ENCODE peak calls at places on chromosomes 6 and 20, in seven cellular contexts. B, T, L, Y, R, Q and X are unnamed samples.

GRCh38 chr6:156948807-156949206 is 171.6 kb downstream of the ARID1B start:
- DNase-seq in B (no peak), T (no peak), L (peak; percentile 87), Y (no peak), R (no peak), Q (no peak), X (no peak)

GRCh38 chr6:157832250-157832967 is 9.4 kb downstream of the SNX9 start:
- DNase-seq in B (no peak), T (no peak), L (peak; percentile 36), Y (no peak), R (no peak), Q (no peak), X (no peak)

GRCh38 chr6:33872761-33873160 is 69.0 kb upstream of the MLN start:
- DNase-seq in B (no peak), T (no peak), L (no peak), Y (no peak), R (no peak), Q (no peak), X (no peak)

GRCh38 chr6:13013681-13014550 is 297.3 kb downstream of the PHACTR1 start:
- DNase-seq in B (no peak), T (no peak), L (peak; percentile 5), Y (no peak), R (no peak), Q (peak; percentile 8), X (peak; percentile 50)

GRCh38 chr6:168971549-168971948 is 282.1 kb downstream of the THBS2 start:
- DNase-seq in B (no peak), T (no peak), L (no peak), Y (no peak), R (no peak), Q (no peak), X (no peak)

GRCh38 chr20:63058696-63059335 is 52.1 kb upstream of the BHLHE23 start:
- DNase-seq in B (peak; percentile 54), T (no peak), L (no peak), Y (no peak), R (no peak), Q (no peak), X (no peak)

GRCh38 chr6:42165016-42165415 is 8.1 kb upstream of the GUCA1A start:
- DNase-seq in B (no peak), T (no peak), L (no peak), Y (no peak), R (no peak), Q (no peak), X (no peak)

GRCh38 chr6:77462359-77463307 is 658 bp downstream of the HTR1B start:
- DNase-seq in B (peak; percentile 77), T (peak; percentile 7), L (peak; percentile 51), Y (no peak), R (no peak), Q (peak; percentile 43), X (no peak)

GRCh38 chr20:58692579-58693225 is at the start of gene NPEPL1:
- DNase-seq in B (peak; percentile 77), T (peak; percentile 84), L (peak; percentile 53), Y (no peak), R (peak; percentile 61), Q (peak; percentile 85), X (peak; percentile 97)

GRCh38 chr20:35463455-35464300 is 8.3 kb downstream of the CEP250 start:
- DNase-seq in B (no peak), T (peak; percentile 75), L (peak; percentile 73), Y (no peak), R (peak; percentile 68), Q (peak; percentile 67), X (peak; percentile 67)

GRCh38 chr6:159311618-159312017 is 142.4 kb downstream of the FNDC1 start:
- DNase-seq in B (no peak), T (peak; percentile 14), L (no peak), Y (no peak), R (no peak), Q (no peak), X (no peak)

GRCh38 chr6:109236140-109237081 is 141.1 kb downstream of the CEP57L1 start:
- DNase-seq in B (no peak), T (peak; percentile 41), L (no peak), Y (no peak), R (peak; percentile 47), Q (peak; percentile 10), X (peak; percentile 23)

GRCh38 chr6:14192186-14192788 is 74.7 kb downstream of the CD83 start:
- DNase-seq in B (no peak), T (no peak), L (no peak), Y (no peak), R (no peak), Q (no peak), X (no peak)

GRCh38 chr6:158220786-158221442 is 52.8 kb downstream of the GTF2H5 start:
- DNase-seq in B (peak; percentile 84), T (peak; percentile 88), L (peak; percentile 81), Y (peak; percentile 3), R (peak; percentile 82), Q (peak; percentile 81), X (peak; percentile 83)

GRCh38 chr20:17611540-17612286 is 41.8 kb downstream of the DSTN start:
- DNase-seq in B (no peak), T (no peak), L (no peak), Y (no peak), R (peak; percentile 58), Q (no peak), X (peak; percentile 33)

GRCh38 chr6:157790548-157791160 is 32.4 kb upstream of the SNX9 start:
- DNase-seq in B (no peak), T (no peak), L (peak; percentile 36), Y (no peak), R (no peak), Q (no peak), X (no peak)

GRCh38 chr6:6803180-6803978 is 214.9 kb downstream of the LY86 start:
- DNase-seq in B (no peak), T (peak; percentile 85), L (no peak), Y (peak; percentile 26), R (peak; percentile 63), Q (no peak), X (peak; percentile 66)

GRCh38 chr20:17431621-17432364 is 99.4 kb downstream of the BFSP1 start:
- DNase-seq in B (no peak), T (peak; percentile 62), L (peak; percentile 30), Y (no peak), R (peak; percentile 65), Q (peak; percentile 59), X (peak; percentile 64)

GRCh38 chr6:141809901-141810300 is 322.8 kb upstream of the GJE1 start:
- DNase-seq in B (no peak), T (no peak), L (no peak), Y (no peak), R (no peak), Q (no peak), X (no peak)

GRCh38 chr20:50213531-50214106 is 23.0 kb downstream of the CEBPB start:
- DNase-seq in B (peak; percentile 53), T (no peak), L (no peak), Y (no peak), R (no peak), Q (no peak), X (no peak)

GRCh38 chr6:40904583-40905194 is 134.3 kb downstream of the UNC5CL start:
- DNase-seq in B (no peak), T (no peak), L (no peak), Y (no peak), R (no peak), Q (no peak), X (no peak)

GRCh38 chr6:38012573-38012972 is 193.0 kb downstream of the ZFAND3 start:
- DNase-seq in B (no peak), T (peak; percentile 76), L (peak; percentile 56), Y (no peak), R (peak; percentile 39), Q (peak; percentile 15), X (peak; percentile 47)

GRCh38 chr20:33166533-33167113 is 1.3 kb upstream of the BPIFA2 start:
- DNase-seq in B (no peak), T (no peak), L (no peak), Y (no peak), R (no peak), Q (no peak), X (no peak)

GRCh38 chr6:105482227-105482839 is 79.5 kb upstream of the PREP start:
- DNase-seq in B (no peak), T (peak; percentile 53), L (peak; percentile 68), Y (no peak), R (no peak), Q (no peak), X (no peak)

GRCh38 chr20:32582659-32583580 is 2.2 kb downstream of the NOL4L start:
- DNase-seq in B (no peak), T (no peak), L (no peak), Y (no peak), R (peak; percentile 37), Q (peak; percentile 51), X (peak; percentile 69)

GRCh38 chr6:11206576-11206975 is 25.9 kb downstream of the NEDD9 start:
- DNase-seq in B (no peak), T (no peak), L (no peak), Y (no peak), R (no peak), Q (no peak), X (no peak)

GRCh38 chr20:23235173-23236027 is 115.2 kb upstream of the NXT1 start:
- DNase-seq in B (peak; percentile 81), T (peak; percentile 65), L (peak; percentile 52), Y (no peak), R (peak; percentile 58), Q (peak; percentile 73), X (peak; percentile 54)

GRCh38 chr6:154500769-154501171 is 9.7 kb downstream of the CNKSR3 start:
- DNase-seq in B (no peak), T (no peak), L (no peak), Y (no peak), R (no peak), Q (no peak), X (no peak)
- TF ChIP-seq CTCF in B (peak; percentile 32), T (no peak), L (peak; percentile 42), Y (peak; percentile 33), R (no peak), Q (peak; percentile 34), X (peak; percentile 36)

DNA sequence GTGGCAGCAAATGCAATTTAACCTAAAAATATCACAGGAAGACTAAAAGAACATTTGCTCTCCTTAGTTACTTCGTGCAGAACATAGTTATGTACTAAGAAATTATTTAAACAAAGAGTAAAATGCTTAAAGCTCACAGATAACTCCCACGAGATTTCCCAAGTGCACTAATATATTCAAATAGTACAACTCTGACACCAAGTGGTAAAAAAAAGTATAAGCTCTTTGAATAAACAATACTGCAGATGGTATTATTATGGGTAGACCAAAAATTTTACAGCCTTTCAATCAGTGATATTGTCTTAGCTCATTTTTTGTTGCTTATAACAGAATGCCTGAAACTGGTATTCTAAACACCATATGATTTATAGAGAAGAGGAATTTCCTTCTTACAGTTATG is 52.8 kb upstream of the FILIP1 start:
- DNase-seq in B (no peak), T (peak; percentile 12), L (peak; percentile 52), Y (no peak), R (no peak), Q (no peak), X (no peak)
- TF ChIP-seq CTCF in B (peak; percentile 19), T (no peak), L (peak; percentile 19), Y (peak; percentile 25), R (no peak), Q (peak; percentile 22), X (no peak)

GRCh38 chr20:5214826-5215225 is 88.0 kb downstream of the CDS2 start:
- DNase-seq in B (no peak), T (no peak), L (no peak), Y (no peak), R (no peak), Q (no peak), X (no peak)
- TF ChIP-seq CTCF in B (no peak), T (no peak), L (no peak), Y (no peak), R (no peak), Q (no peak), X (no peak)

GRCh38 chr6:110999634-111000270 is 17.9 kb downstream of the RPF2 start:
- DNase-seq in B (no peak), T (peak; percentile 15), L (peak; percentile 55), Y (no peak), R (no peak), Q (no peak), X (no peak)
- TF ChIP-seq CTCF in B (no peak), T (no peak), L (peak; percentile 41), Y (peak; percentile 38), R (peak; percentile 32), Q (peak; percentile 24), X (peak; percentile 31)